ENCODE peak calls at places on chromosomes 7 and 10, in four cellular contexts. V is H54, W is gastrocnemius medialis, B is uterus. U is an unnamed sample.
A peak's percentile ranks its signal among the peaks of the same experiment; 100 is the strongest.

GRCh38 chr7:140684066-140684950 is 11.6 kb downstream of the ADCK2 start:
- DNase-seq in B (no peak), W (no peak), V (no peak), U (no peak)

GRCh38 chr10:12042409-12042796 is 206 bp downstream of the UPF2 start:
- DNase-seq in B (no peak), V (peak; percentile 7), W (no peak), U (no peak)

GRCh38 chr7:155280446-155281410 is 16.9 kb upstream of the INSIG1 start:
- DNase-seq in V (no peak), B (no peak), W (no peak), U (no peak)

GRCh38 chr10:17349717-17350116 is 104.7 kb downstream of the ST8SIA6 start:
- DNase-seq in V (no peak), B (no peak), W (no peak), U (no peak)

GRCh38 chr10:30775779-30776591 is 146.4 kb upstream of the LYZL2 start:
- DNase-seq in B (no peak), W (no peak), V (no peak), U (no peak)

GRCh38 chr10:76218045-76218444 is 786.6 kb downstream of the LRMDA start:
- DNase-seq in B (no peak), V (no peak), W (no peak), U (no peak)

GRCh38 chr10:112912441-112912911 is 37.6 kb upstream of the TCF7L2 start:
- DNase-seq in B (peak; percentile 53), V (no peak), W (no peak), U (no peak)

GRCh38 chr10:71222541-71223364 is 10.4 kb downstream of the UNC5B start:
- DNase-seq in W (peak; percentile 4), B (no peak), V (no peak), U (no peak)

GRCh38 chr10:114876602-114877300 is 55.2 kb downstream of the FHIP2A start:
- DNase-seq in W (peak; percentile 53), V (peak; percentile 68), B (peak; percentile 77), U (peak; percentile 68)

GRCh38 chr7:30182186-30182585 is 47.4 kb downstream of the MTURN start:
- DNase-seq in W (peak; percentile 83), V (no peak), B (no peak), U (no peak)

GRCh38 chr10:53209941-53210611 is 437.5 kb upstream of the MBL2 start:
- DNase-seq in B (no peak), V (no peak), W (no peak), U (no peak)

GRCh38 chr10:30786131-30786530 is 156.6 kb upstream of the LYZL2 start:
- DNase-seq in V (peak; percentile 81), B (no peak), W (no peak), U (no peak)

GRCh38 chr7:29442146-29442545 is 121.5 kb upstream of the PRR15 start:
- DNase-seq in V (no peak), W (no peak), B (no peak), U (no peak)

GRCh38 chr7:108529341-108529740 is 3.4 kb upstream of the PNPLA8 start:
- DNase-seq in V (no peak), W (no peak), B (no peak), U (no peak)

GRCh38 chr7:131911112-131911511 is 354.7 kb upstream of the PODXL start:
- DNase-seq in W (no peak), B (no peak), V (no peak), U (no peak)

GRCh38 chr10:62112963-62113362 is 155.7 kb downstream of the RTKN2 start:
- DNase-seq in V (no peak), W (no peak), B (no peak), U (no peak)

GRCh38 chr7:131026297-131027003 is 292.4 kb upstream of the KLF14 start:
- DNase-seq in B (no peak), V (no peak), W (no peak), U (no peak)

GRCh38 chr7:135508853-135509588 is 881 bp downstream of the CNOT4 start:
- DNase-seq in V (no peak), W (no peak), B (no peak), U (peak; percentile 28)

GRCh38 chr10:11161910-11162309 is 144.2 kb downstream of the CELF2 start:
- DNase-seq in B (no peak), W (no peak), V (no peak), U (no peak)

GRCh38 chr7:94190599-94191061 is 186.5 kb upstream of the BET1 start:
- DNase-seq in W (no peak), V (peak; percentile 9), B (no peak), U (peak; percentile 33)

GRCh38 chr7:44280993-44281721 is 44.2 kb downstream of the CAMK2B start:
- DNase-seq in W (peak; percentile 61), V (no peak), B (peak; percentile 5), U (no peak)

GRCh38 chr10:31426425-31426824 is 107.4 kb downstream of the ZEB1 start:
- DNase-seq in B (no peak), W (no peak), V (no peak), U (no peak)

GRCh38 chr7:83876593-83876992 is 227.7 kb upstream of the SEMA3E start:
- DNase-seq in W (no peak), B (no peak), V (no peak), U (no peak)

GRCh38 chr10:17693009-17693408 is 49.1 kb downstream of the STAM start:
- DNase-seq in W (no peak), B (no peak), V (no peak), U (no peak)

GRCh38 chr7:132116369-132116768 is 459.9 kb downstream of the PLXNA4 start:
- DNase-seq in B (no peak), V (no peak), W (no peak), U (peak; percentile 89)

GRCh38 chr7:96169439-96169838 is 152.5 kb downstream of the SLC25A13 start:
- DNase-seq in V (no peak), W (no peak), B (no peak), U (no peak)

GRCh38 chr10:80542053-80542452 is 4.4 kb downstream of the SH2D4B start:
- DNase-seq in B (no peak), W (no peak), V (no peak), U (no peak)

GRCh38 chr10:84820121-84820520 is 491.7 kb downstream of the CCSER2 start:
- DNase-seq in V (no peak), B (no peak), W (no peak), U (peak; percentile 12)

GRCh38 chr7:138456220-138456619 is 3.8 kb upstream of the TRIM24 start:
- DNase-seq in W (no peak), V (no peak), B (no peak), U (no peak)

GRCh38 chr7:138460176-138460648 is at the start of gene TRIM24:
- DNase-seq in B (no peak), V (no peak), W (peak; percentile 96), U (no peak)

GRCh38 chr7:138460649-138461607 is 869 bp downstream of the TRIM24 start:
- DNase-seq in V (no peak), B (peak; percentile 36), W (peak; percentile 32), U (peak; percentile 46)

GRCh38 chr7:138458576-138459234 is 1.4 kb upstream of the TRIM24 start:
- DNase-seq in B (no peak), V (no peak), W (no peak), U (no peak)

GRCh38 chr7:138459300-138460175 is 521 bp upstream of the TRIM24 start:
- DNase-seq in B (peak; percentile 98), W (no peak), V (peak; percentile 90), U (peak; percentile 97)
- TF ChIP-seq POLR2A in B (no peak), W (no peak), V (no peak), U (no peak)

GRCh38 chr7:18125536-18125935 is 97.9 kb upstream of the PRPS1L1 start:
- DNase-seq in B (no peak), W (no peak), V (no peak), U (no peak)
- TF ChIP-seq POLR2A in B (no peak), W (no peak), V (no peak), U (no peak)

GRCh38 chr10:132453470-132453861 is 56.5 kb downstream of the PWWP2B start:
- DNase-seq in W (no peak), B (no peak), V (no peak), U (no peak)

GRCh38 chr10:132451506-132452215 is 54.7 kb downstream of the PWWP2B start:
- DNase-seq in B (peak; percentile 23), W (no peak), V (no peak), U (no peak)

GRCh38 chr10:132452651-132453469 is 55.9 kb downstream of the PWWP2B start:
- DNase-seq in B (peak; percentile 85), V (peak; percentile 70), W (peak; percentile 71), U (peak; percentile 85)

GRCh38 chr10:132450825-132451505 is 54.0 kb downstream of the PWWP2B start:
- DNase-seq in V (no peak), B (peak; percentile 27), W (no peak), U (no peak)

DNA sequence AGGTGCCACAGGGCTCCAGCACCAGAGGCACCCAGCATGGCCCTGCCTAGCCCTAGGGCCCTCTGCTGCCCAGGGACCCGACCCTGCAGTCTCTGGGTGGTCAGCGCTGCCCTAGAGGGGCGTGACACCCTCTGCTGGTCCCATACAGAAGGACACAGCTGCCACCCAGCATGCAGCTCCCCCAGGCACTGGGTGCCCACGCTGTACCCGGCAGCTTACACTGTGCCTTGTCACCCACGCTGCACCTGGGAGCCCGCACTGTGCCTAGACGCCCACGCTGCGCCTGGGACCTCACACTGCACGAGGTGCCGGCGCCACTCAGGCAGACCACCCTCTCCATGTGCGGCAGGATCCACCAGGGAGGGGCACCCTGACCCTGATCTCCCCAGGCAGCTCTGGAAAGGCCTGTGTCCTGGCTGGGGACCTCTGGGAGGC is 55.2 kb downstream of the PWWP2B start:
- DNase-seq in B (no peak), W (no peak), V (no peak), U (no peak)
- TF ChIP-seq POLR2A in B (no peak), W (no peak), V (no peak), U (no peak)

GRCh38 chr10:29634764-29635625 is at the start of gene SVIL:
- DNase-seq in W (peak; percentile 97), B (peak; percentile 81), V (no peak), U (no peak)
- TF ChIP-seq POLR2A in W (peak; percentile 91), B (peak; percentile 80), V (no peak), U (no peak)

GRCh38 chr10:119028900-119029612 is 458 bp upstream of the NANOS1 start:
- DNase-seq in W (peak; percentile 86), V (peak; percentile 70), B (peak; percentile 87), U (peak; percentile 91)
- TF ChIP-seq POLR2A in W (peak; percentile 60), V (no peak), B (no peak), U (no peak)

GRCh38 chr10:43396928-43397624 is 11.9 kb downstream of the HNRNPF start:
- DNase-seq in W (peak; percentile 90), B (peak; percentile 72), V (peak; percentile 85), U (peak; percentile 91)
- TF ChIP-seq POLR2A in W (peak; percentile 86), B (peak; percentile 28), V (peak; percentile 50), U (peak; percentile 19)

DNA sequence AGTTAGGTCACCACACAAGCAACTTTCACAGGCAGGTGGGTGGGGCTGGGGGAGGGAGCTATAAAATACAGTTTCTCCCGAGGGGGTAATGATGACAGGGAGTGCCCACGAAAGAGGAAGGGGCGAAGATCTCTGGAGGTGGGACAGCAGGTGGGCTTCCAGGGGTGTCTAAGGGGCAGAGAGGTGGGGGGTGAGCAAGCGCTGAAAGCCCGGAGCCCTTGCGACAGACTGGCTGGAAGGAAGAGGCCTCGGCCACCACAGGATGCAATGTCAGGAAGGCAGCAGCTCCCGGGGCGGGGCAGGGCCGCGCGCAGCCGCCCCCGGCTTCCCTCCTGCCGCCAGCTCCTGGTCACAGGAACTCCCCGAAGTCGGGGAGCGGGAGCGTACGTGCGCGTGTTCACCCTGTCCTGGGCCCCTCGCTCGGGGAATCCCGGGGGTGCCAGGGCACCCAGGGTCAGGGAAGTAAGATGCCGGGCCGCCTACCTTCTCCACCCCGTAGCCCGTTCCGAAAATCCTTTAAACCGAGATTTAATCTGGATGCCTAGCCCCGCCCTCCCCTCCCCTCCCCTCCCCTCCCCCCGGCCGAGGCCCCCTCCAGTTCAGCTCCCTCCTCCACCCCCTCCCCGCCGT is 105.2 kb upstream of the PPIF start:
- DNase-seq in W (peak; percentile 60), B (peak; percentile 68), V (no peak), U (no peak)
- TF ChIP-seq POLR2A in W (no peak), B (no peak), V (no peak), U (no peak)

GRCh38 chr10:49187950-49188761 is at the start of gene TMEM273:
- DNase-seq in V (no peak), B (peak; percentile 37), W (peak; percentile 64), U (no peak)
- TF ChIP-seq POLR2A in V (no peak), B (peak; percentile 35), W (peak; percentile 18), U (no peak)